ENCODE peak calls at places on chromosomes 1 and 21, in nine cellular contexts. F is thoracic aorta, R is RWPE2, C is Panc1, U is MM.1S, M is fibroblast of mammary gland, X is cardiac fibroblast, Z is fibroblast of lung, H is PC-9. P is an unnamed sample.
A peak's percentile ranks its signal among the peaks of the same experiment; 100 is the strongest.

GRCh38 chr1:153754266-153754665 is 20.9 kb upstream of the SLC27A3 start:
- DNase-seq in F (no peak), R (no peak), C (no peak), U (no peak), M (no peak), X (no peak), Z (no peak), H (no peak), P (no peak)

GRCh38 chr1:205934788-205935187 is 8.5 kb downstream of the SLC26A9 start:
- DNase-seq in F (no peak), R (no peak), C (no peak), U (no peak), M (no peak), X (no peak), Z (no peak), H (peak; percentile 78), P (no peak)

GRCh38 chr1:7510389-7510931 is 260.6 kb upstream of the VAMP3 start:
- DNase-seq in F (no peak), R (no peak), C (no peak), U (no peak), M (no peak), X (no peak), Z (no peak), H (no peak), P (no peak)

GRCh38 chr1:226404063-226404903 is 3.6 kb downstream of the PARP1 start:
- DNase-seq in F (no peak), R (no peak), C (no peak), U (no peak), M (peak; percentile 57), X (peak; percentile 15), Z (peak; percentile 28), H (no peak), P (no peak)

GRCh38 chr1:8813991-8814390 is 3.4 kb downstream of the RERE start:
- DNase-seq in F (no peak), R (no peak), C (no peak), U (no peak), M (no peak), X (no peak), Z (no peak), H (no peak), P (no peak)

GRCh38 chr1:88175631-88176226 is 508.3 kb upstream of the PKN2 start:
- DNase-seq in F (no peak), R (no peak), C (no peak), U (no peak), M (no peak), X (peak; percentile 14), Z (no peak), H (peak; percentile 43), P (no peak)

GRCh38 chr1:15459771-15460719 is 3.5 kb downstream of the CELA2A start:
- DNase-seq in F (no peak), R (no peak), C (no peak), U (no peak), M (peak; percentile 30), X (no peak), Z (no peak), H (peak; percentile 40), P (no peak)

GRCh38 chr1:145974721-145975120 is 10.2 kb downstream of the POLR3GL start:
- DNase-seq in F (no peak), R (no peak), C (no peak), U (no peak), M (no peak), X (no peak), Z (no peak), H (no peak), P (no peak)

GRCh38 chr1:17678011-17678410 is 77.1 kb upstream of the ACTL8 start:
- DNase-seq in F (no peak), R (no peak), C (no peak), U (no peak), M (no peak), X (no peak), Z (no peak), H (no peak), P (no peak)

GRCh38 chr21:42652527-42653491 is 612 bp upstream of the PDE9A start:
- DNase-seq in F (no peak), R (peak; percentile 57), C (no peak), U (no peak), M (peak; percentile 60), X (peak; percentile 61), Z (peak; percentile 39), H (peak; percentile 50), P (peak; percentile 73)

GRCh38 chr1:244971524-244972216 is 107.3 kb upstream of the HNRNPU start:
- DNase-seq in F (no peak), R (no peak), C (peak; percentile 66), U (peak; percentile 42), M (no peak), X (no peak), Z (no peak), H (no peak), P (no peak)

DNA sequence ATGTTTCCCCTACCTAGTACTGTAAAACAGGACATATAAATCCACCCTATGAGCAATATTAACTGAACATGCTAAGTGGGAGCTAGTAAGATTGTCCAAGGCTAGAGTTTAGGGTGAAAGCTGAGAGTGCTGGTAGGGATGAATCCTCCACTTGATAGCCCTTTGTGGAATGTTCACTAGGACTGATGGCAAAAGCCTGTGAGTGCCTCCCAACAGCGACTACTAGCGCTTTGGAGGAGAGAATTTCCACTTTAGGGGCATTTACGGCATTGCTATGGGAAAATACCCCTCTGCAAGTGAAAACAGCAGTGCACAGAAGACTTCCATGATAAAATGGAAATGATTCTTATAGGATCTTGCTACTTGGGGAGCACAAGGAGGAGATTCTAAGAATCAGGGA is 35.9 kb downstream of the CFHR5 start:
- DNase-seq in F (no peak), R (no peak), C (no peak), U (no peak), M (no peak), X (no peak), Z (no peak), H (no peak), P (no peak)
- TF ChIP-seq CTCF in F (no peak), R (no peak), C (no peak), U (no peak), M (no peak), X (no peak), Z (no peak), H (no peak), P (no peak)

GRCh38 chr1:32622806-32623694 is 27.3 kb downstream of the ZBTB8OS start:
- DNase-seq in F (no peak), R (no peak), C (no peak), U (peak; percentile 57), M (no peak), X (no peak), Z (no peak), H (no peak), P (no peak)

GRCh38 chr1:32623775-32624174 is 26.6 kb downstream of the ZBTB8OS start:
- DNase-seq in F (no peak), R (no peak), C (no peak), U (peak; percentile 24), M (no peak), X (no peak), Z (no peak), H (no peak), P (no peak)

GRCh38 chr1:32622205-32622604 is 28.1 kb downstream of the ZBTB8OS start:
- DNase-seq in F (no peak), R (no peak), C (no peak), U (no peak), M (no peak), X (no peak), Z (no peak), H (no peak), P (no peak)

GRCh38 chr1:32626176-32626575 is 24.2 kb downstream of the ZBTB8OS start:
- DNase-seq in F (no peak), R (no peak), C (no peak), U (no peak), M (no peak), X (no peak), Z (no peak), H (no peak), P (no peak)

DNA sequence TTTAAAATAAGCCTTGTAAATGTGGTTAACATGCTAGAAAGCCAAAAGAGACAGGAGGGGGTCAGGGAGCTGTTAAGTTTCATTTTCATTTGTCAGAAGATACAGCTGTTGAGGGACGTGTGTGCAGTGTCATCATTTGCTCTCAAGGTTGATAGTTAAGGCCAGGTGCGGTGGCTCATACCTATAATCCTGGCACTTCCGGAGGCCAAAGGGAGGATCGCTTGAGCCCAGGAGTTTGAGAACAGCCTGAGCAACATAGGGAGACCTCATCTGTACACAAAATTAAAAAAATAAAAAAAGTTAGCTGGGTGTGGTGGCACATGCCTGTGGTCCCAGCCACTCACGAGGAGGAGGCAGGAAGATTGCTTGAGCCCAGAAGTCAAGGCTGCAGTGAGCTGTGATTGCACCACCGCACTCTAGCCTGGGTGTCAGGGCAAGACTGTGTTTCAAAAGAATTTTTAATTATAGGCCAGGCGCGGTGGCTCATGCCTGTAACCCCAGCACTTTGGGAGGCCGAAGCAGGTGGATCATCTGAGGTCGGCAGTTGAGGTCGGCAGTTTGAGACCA is 22.7 kb downstream of the ZBTB8OS start:
- DNase-seq in F (no peak), R (no peak), C (no peak), U (peak; percentile 98), M (no peak), X (no peak), Z (peak; percentile 11), H (no peak), P (no peak)
- H3K4me3 ChIP-seq in F (no peak overlapping the region), R (no peak overlapping the region), C (no peak overlapping the region), U (peak overlapping the region; percentile 30), M (no peak overlapping the region), X (no peak overlapping the region), Z (no peak overlapping the region), H (no peak overlapping the region), P (no peak overlapping the region)

GRCh38 chr1:21492171-21492625 is 17.0 kb upstream of the ALPL start:
- DNase-seq in F (no peak), R (no peak), C (no peak), U (no peak), M (no peak), X (no peak), Z (no peak), H (no peak), P (no peak)

GRCh38 chr1:21489146-21489545 is 20.1 kb upstream of the ALPL start:
- DNase-seq in F (no peak), R (no peak), C (no peak), U (no peak), M (no peak), X (no peak), Z (no peak), H (no peak), P (no peak)

GRCh38 chr1:21494196-21494595 is 15.0 kb upstream of the ALPL start:
- DNase-seq in F (no peak), R (peak; percentile 8), C (no peak), U (no peak), M (no peak), X (no peak), Z (no peak), H (no peak), P (no peak)

GRCh38 chr1:21491483-21492170 is 17.6 kb upstream of the ALPL start:
- DNase-seq in F (no peak), R (no peak), C (no peak), U (no peak), M (no peak), X (peak; percentile 54), Z (peak; percentile 23), H (no peak), P (no peak)

GRCh38 chr1:21490774-21491482 is 18.3 kb upstream of the ALPL start:
- DNase-seq in F (no peak), R (no peak), C (no peak), U (peak; percentile 47), M (peak; percentile 84), X (peak; percentile 78), Z (peak; percentile 63), H (peak; percentile 44), P (no peak)
- TF ChIP-seq CTCF in F (peak; percentile 23), R (peak; percentile 32), C (peak; percentile 76), U (peak; percentile 66), M (peak; percentile 70), X (peak; percentile 87), Z (peak; percentile 57), H (peak; percentile 63), P (peak; percentile 8)

GRCh38 chr1:3747522-3747848 is 4.8 kb upstream of the CCDC27 start:
- DNase-seq in F (no peak), R (no peak), C (no peak), U (no peak), M (no peak), X (no peak), Z (no peak), H (no peak), P (no peak)
- H3K4me3 ChIP-seq in F (peak overlapping the region; percentile 83), R (peak overlapping the region; percentile 52), C (peak overlapping the region; percentile 77), U (peak overlapping the region; percentile 46), M (peak overlapping the region; percentile 64), X (peak overlapping the region; percentile 61), Z (peak overlapping the region; percentile 54), H (peak overlapping the region; percentile 67), P (peak overlapping the region; percentile 66)

P was measured in testis.